ENCODE peak calls at places on chromosomes 12 and 14, in seven cellular contexts. V is SK-N-SH, J is sigmoid colon, Y is stomach, W is HepG2, E is suprapubic skin, T is esophagus muscularis mucosa. N is an unnamed sample. For H3K4me1, the result is how much of the 10 kb centered on the place peaks cover.

GRCh38 chr14:52876311-52876710 is 74.5 kb downstream of the FERMT2 start:
- DNase-seq in V (no peak), J (no peak), Y (no peak), W (no peak), E (no peak), T (no peak), N (no peak)

GRCh38 chr14:55915464-55915863 is 202.7 kb upstream of the PELI2 start:
- DNase-seq in V (no peak), J (no peak), Y (no peak), W (no peak), E (no peak), T (no peak), N (no peak)

GRCh38 chr12:51890511-51891171 is 2.7 kb downstream of the ANKRD33 start:
- DNase-seq in V (peak), J (peak), Y (no peak), W (no peak), E (no peak), T (no peak), N (no peak)

GRCh38 chr12:89698607-89699006 is 10.0 kb downstream of the ATP2B1 start:
- DNase-seq in V (no peak), J (no peak), Y (no peak), W (no peak), E (no peak), T (no peak), N (no peak)

GRCh38 chr12:76558684-76559276 is 791 bp downstream of the OSBPL8 start:
- DNase-seq in V (peak), J (peak), Y (peak), W (peak), E (peak), T (no peak), N (peak)

GRCh38 chr14:95353664-95354063 is 34.0 kb upstream of the CLMN start:
- DNase-seq in V (no peak), J (no peak), Y (no peak), W (no peak), E (no peak), T (no peak), N (no peak)

GRCh38 chr12:52455818-52456217 is 3.9 kb upstream of the KRT6B start:
- DNase-seq in V (no peak), J (no peak), Y (no peak), W (no peak), E (no peak), T (no peak), N (no peak)

GRCh38 chr12:41745593-41745992 is 399.1 kb downstream of the GXYLT1 start:
- DNase-seq in V (no peak), J (no peak), Y (no peak), W (no peak), E (no peak), T (no peak), N (no peak)

GRCh38 chr12:9740109-9740750 is 7.3 kb upstream of the CLECL1 start:
- DNase-seq in V (no peak), J (no peak), Y (no peak), W (no peak), E (no peak), T (no peak), N (peak)

GRCh38 chr12:56040963-56041578 is 647 bp upstream of the RPS26 start:
- DNase-seq in V (no peak), J (no peak), Y (no peak), W (no peak), E (no peak), T (no peak), N (no peak)

GRCh38 chr12:77847665-77848431 is 17.2 kb downstream of the NAV3 start:
- DNase-seq in V (no peak), J (no peak), Y (no peak), W (no peak), E (no peak), T (no peak), N (no peak)

GRCh38 chr12:52415870-52416750 is 10.0 kb upstream of the KRT82 start:
- DNase-seq in V (no peak), J (peak), Y (no peak), W (no peak), E (no peak), T (no peak), N (peak)

GRCh38 chr14:19895282-19895681 is 20.3 kb downstream of the OR4K2 start:
- DNase-seq in V (no peak), J (no peak), Y (no peak), W (no peak), E (peak), T (no peak), N (no peak)

GRCh38 chr12:17304503-17305347 is 698.8 kb upstream of the LMO3 start:
- DNase-seq in V (no peak), J (no peak), Y (no peak), W (no peak), E (no peak), T (no peak), N (no peak)

GRCh38 chr12:5022465-5023061 is 21.1 kb upstream of the KCNA5 start:
- DNase-seq in V (peak), J (no peak), Y (peak), W (peak), E (no peak), T (no peak), N (peak)

GRCh38 chr12:113040722-113041168 is 15.8 kb upstream of the DTX1 start:
- DNase-seq in V (no peak), J (peak), Y (peak), W (peak), E (peak), T (peak), N (peak)

GRCh38 chr12:31728289-31728916 is 418 bp downstream of the AMN1 start:
- DNase-seq in V (peak), J (peak), Y (peak), W (no peak), E (peak), T (no peak), N (peak)

GRCh38 chr12:112944028-112944690 is 5.9 kb downstream of the OAS3 start:
- DNase-seq in V (no peak), J (no peak), Y (no peak), W (no peak), E (no peak), T (no peak), N (no peak)

GRCh38 chr12:34048714-34049113 is 26.4 kb downstream of the ALG10 start:
- DNase-seq in V (no peak), J (no peak), Y (no peak), W (peak), E (no peak), T (no peak), N (no peak)

GRCh38 chr14:73259837-73260236 is 22.5 kb downstream of the PAPLN start:
- DNase-seq in V (peak), J (no peak), Y (no peak), W (no peak), E (no peak), T (no peak), N (no peak)
- H3K4me1 ChIP-seq in V (under half), J (under half), Y (under half), W (under half), E (under half), T (under half), N (under half)

DNA sequence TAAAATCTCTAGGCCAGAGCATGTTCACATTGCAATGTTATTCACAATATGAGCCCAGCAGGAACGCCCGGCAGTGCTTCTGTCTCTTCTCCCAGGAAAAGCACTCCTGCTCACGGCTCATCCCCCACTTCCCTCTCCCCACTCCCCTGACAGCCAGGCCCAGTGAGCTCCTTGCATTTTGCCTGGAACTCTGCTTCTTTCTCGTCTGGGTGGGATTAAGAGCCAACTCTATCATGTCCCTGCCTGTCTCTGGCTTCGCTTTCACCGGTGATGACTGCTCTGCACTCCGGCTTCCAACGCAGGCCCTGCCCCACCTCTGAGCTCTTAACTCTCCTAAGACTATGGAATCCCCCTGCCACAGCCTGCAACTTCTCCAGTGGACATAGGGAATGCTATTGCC is 2.5 kb downstream of the PLEK2 start:
- DNase-seq in V (no peak), J (peak), Y (no peak), W (no peak), E (peak), T (no peak), N (no peak)
- TF ChIP-seq POLR2AphosphoS5 in V (no peak), J (no peak), Y (no peak), W (no peak), E (no peak), T (no peak), N (no peak)

GRCh38 chr14:37544407-37544806 is 50.6 kb downstream of the FOXA1 start:
- DNase-seq in V (no peak), J (no peak), Y (peak), W (no peak), E (no peak), T (no peak), N (peak)

GRCh38 chr14:37545174-37545573 is 49.9 kb downstream of the FOXA1 start:
- DNase-seq in V (no peak), J (no peak), Y (no peak), W (no peak), E (no peak), T (no peak), N (no peak)

GRCh38 chr14:37539992-37540391 is 55.1 kb downstream of the FOXA1 start:
- DNase-seq in V (no peak), J (no peak), Y (no peak), W (no peak), E (no peak), T (no peak), N (no peak)
- TF ChIP-seq EP300 in V (no peak), J (no peak), Y (no peak), W (no peak), E (no peak), T (no peak), N (no peak)

DNA sequence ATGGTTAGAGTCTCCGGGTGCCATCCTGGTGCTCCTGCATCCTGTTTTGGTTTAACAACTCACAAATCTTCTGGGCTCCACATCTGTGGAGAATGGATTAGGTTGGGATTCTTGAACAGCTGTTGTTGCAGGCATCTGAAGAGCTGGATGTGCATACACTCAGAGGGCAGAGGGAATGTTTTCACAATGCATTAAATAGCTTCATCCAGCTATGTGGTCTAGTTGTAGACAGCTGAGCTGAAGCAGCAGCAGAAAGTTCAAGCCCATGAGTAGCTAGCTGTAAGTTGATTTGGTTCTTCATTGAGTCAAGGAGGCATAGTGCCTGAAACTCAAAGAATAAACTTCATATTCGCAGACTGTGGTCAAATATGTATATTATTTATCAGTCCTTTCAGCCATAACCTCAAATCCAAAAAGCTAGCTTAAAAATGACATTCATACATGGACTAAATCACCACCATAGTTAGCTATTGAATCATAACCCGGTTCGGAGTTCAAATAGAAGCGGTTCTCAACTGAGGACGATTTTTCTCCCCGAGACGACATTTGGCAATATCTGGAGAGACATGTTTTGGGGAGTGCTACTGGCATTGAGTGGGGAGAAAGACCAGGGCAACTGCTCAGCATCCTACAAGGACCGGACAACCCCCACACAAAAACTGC is 858 bp upstream of the ANKRD13A start:
- DNase-seq in V (no peak), J (no peak), Y (no peak), W (no peak), E (no peak), T (no peak), N (no peak)
- H3K4me1 ChIP-seq in V (under half), J (under half), Y (half or more), W (half or more), E (half or more), T (half or more), N (under half)

GRCh38 chr14:21199611-21200570 is 44.0 kb upstream of the OR5AU1 start:
- DNase-seq in V (no peak), J (no peak), Y (no peak), W (no peak), E (no peak), T (no peak), N (no peak)
- TF ChIP-seq POLR2AphosphoS5 in V (peak), J (no peak), Y (no peak), W (no peak), E (no peak), T (no peak), N (no peak)

DNA sequence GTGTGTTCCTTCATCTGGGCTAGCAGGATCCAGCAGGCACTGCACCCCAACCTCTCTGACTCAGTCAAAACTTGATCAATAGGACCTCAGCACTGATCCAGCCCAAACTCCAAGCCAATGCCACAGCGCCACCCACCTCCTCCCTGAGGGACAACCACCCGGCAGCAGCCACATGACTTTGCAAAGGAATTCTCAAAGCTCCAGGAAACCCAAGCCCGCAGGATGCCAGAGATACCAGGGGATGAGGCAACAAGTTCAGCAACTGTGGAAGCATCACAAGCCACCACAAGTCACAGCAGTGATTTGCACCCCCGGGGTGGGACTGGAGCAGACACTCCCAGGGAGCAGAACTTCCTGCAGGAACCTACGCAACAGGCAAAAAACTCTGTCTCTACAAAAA is 37.3 kb downstream of the ACTN1 start:
- DNase-seq in V (no peak), J (peak), Y (peak), W (peak), E (no peak), T (no peak), N (peak)
- TF ChIP-seq EP300 in V (peak), J (no peak), Y (no peak), W (no peak), E (peak), T (no peak), N (no peak)

GRCh38 chr14:75144944-75145343 is 18.1 kb upstream of the NEK9 start:
- DNase-seq in V (no peak), J (no peak), Y (no peak), W (no peak), E (no peak), T (no peak), N (peak)
- H3K4me1 ChIP-seq in V (under half), J (under half), Y (half or more), W (half or more), E (half or more), T (half or more), N (half or more)

GRCh38 chr12:46617167-46617566 is 208.6 kb downstream of the SLC38A4 start:
- DNase-seq in V (no peak), J (peak), Y (no peak), W (no peak), E (peak), T (no peak), N (peak)
- TF ChIP-seq POLR2AphosphoS5 in V (no peak), J (peak), Y (no peak), W (no peak), E (peak), T (peak), N (peak)